ENCODE peak calls at places on chromosome 6, in nine cellular contexts. T, K, O, R, Q, H, A, P and W are unnamed samples.

GRCh38 chr6:84667252-84668213 is 96.9 kb downstream of the TBX18 start:
- DNase-seq in A (no peak), O (no peak), P (no peak), R (no peak), T (no peak), Q (no peak), K (no peak), H (no peak), W (no peak)

GRCh38 chr6:145815351-145815772 is 767 bp upstream of the FBXO30 start:
- DNase-seq in H (no peak), O (no peak), T (no peak), Q (peak), A (peak), K (no peak), P (peak), R (no peak), W (peak)

GRCh38 chr6:167761794-167762258 is 64.9 kb upstream of the AFDN start:
- DNase-seq in K (no peak), T (no peak), R (no peak), Q (no peak), H (no peak), A (no peak), O (no peak), P (no peak), W (no peak)

GRCh38 chr6:138161434-138162103 is at the start of gene ARFGEF3:
- DNase-seq in O (peak), R (peak), H (peak), A (peak), Q (peak), K (no peak), T (no peak), P (peak), W (peak)

GRCh38 chr6:34237316-34237721 is 646 bp downstream of the HMGA1 start:
- DNase-seq in K (no peak), Q (peak), O (peak), A (peak), P (no peak), T (peak), R (peak), H (peak), W (peak)

GRCh38 chr6:135568366-135568765 is 70.8 kb upstream of the AHI1 start:
- DNase-seq in O (no peak), T (no peak), H (peak), R (no peak), A (peak), K (no peak), P (no peak), Q (peak), W (peak)

GRCh38 chr6:52734072-52734471 is 29.2 kb downstream of the GSTA2 start:
- DNase-seq in R (no peak), H (no peak), A (no peak), K (no peak), P (no peak), O (no peak), T (no peak), Q (no peak), W (no peak)

GRCh38 chr6:31874836-31875572 is 3.8 kb downstream of the SLC44A4 start:
- DNase-seq in T (no peak), A (no peak), R (no peak), Q (no peak), K (no peak), H (no peak), O (peak), P (no peak), W (no peak)

GRCh38 chr6:71619836-71620235 is 266.5 kb upstream of the RIMS1 start:
- DNase-seq in A (no peak), P (no peak), R (no peak), K (no peak), H (no peak), Q (peak), T (no peak), O (no peak), W (no peak)

GRCh38 chr6:146154197-146154596 is 125.3 kb downstream of the GRM1 start:
- DNase-seq in O (no peak), Q (no peak), H (peak), R (peak), T (no peak), K (no peak), P (peak), A (no peak), W (no peak)

GRCh38 chr6:99285881-99286280 is 63.6 kb downstream of the FAXC start:
- DNase-seq in O (no peak), A (no peak), H (no peak), P (no peak), R (no peak), Q (no peak), K (no peak), T (no peak), W (no peak)

GRCh38 chr6:21594427-21595264 is 1.1 kb downstream of the SOX4 start:
- DNase-seq in K (no peak), P (peak), A (peak), T (peak), O (peak), R (peak), Q (peak), H (peak), W (peak)

GRCh38 chr6:123117145-123117908 is 121.3 kb downstream of the CLVS2 start:
- DNase-seq in P (no peak), T (no peak), A (peak), H (no peak), K (no peak), Q (no peak), O (peak), R (no peak), W (no peak)

GRCh38 chr6:128295670-128296069 is 224.7 kb downstream of the PTPRK start:
- DNase-seq in Q (no peak), O (peak), H (no peak), T (no peak), K (no peak), P (no peak), R (no peak), A (no peak), W (no peak)

GRCh38 chr6:151681426-151682059 is 125.9 kb upstream of the ESR1 start:
- DNase-seq in R (no peak), T (no peak), A (no peak), Q (peak), P (no peak), O (no peak), H (peak), K (no peak), W (peak)

GRCh38 chr6:87494761-87495422 is 22.1 kb downstream of the SLC35A1 start:
- DNase-seq in O (no peak), T (peak), K (no peak), Q (no peak), H (peak), P (no peak), A (no peak), R (no peak), W (no peak)

GRCh38 chr6:89047473-89047872 is 33.1 kb upstream of the PNRC1 start:
- DNase-seq in R (no peak), A (no peak), H (no peak), K (no peak), P (no peak), T (no peak), O (peak), Q (no peak), W (no peak)

GRCh38 chr6:47631248-47632196 is 66.9 kb upstream of the ADGRF4 start:
- DNase-seq in A (peak), O (peak), Q (peak), H (peak), R (peak), P (peak), K (peak), T (peak), W (peak)

GRCh38 chr6:31495580-31495979 is 2.4 kb upstream of the MICB start:
- DNase-seq in K (no peak), H (no peak), P (no peak), A (no peak), R (no peak), Q (peak), T (peak), O (peak), W (no peak)

GRCh38 chr6:36160147-36160760 is 29.9 kb downstream of the MAPK13 start:
- DNase-seq in Q (peak), R (no peak), A (no peak), K (no peak), H (no peak), T (no peak), P (no peak), O (no peak), W (no peak)

GRCh38 chr6:89347825-89348224 is 4.7 kb downstream of the UBE2J1 start:
- DNase-seq in K (no peak), H (no peak), A (no peak), P (no peak), Q (peak), O (no peak), R (no peak), T (no peak), W (peak)

GRCh38 chr6:67393356-67393755 is 1241.7 kb upstream of the ADGRB3 start:
- DNase-seq in K (no peak), A (no peak), P (no peak), T (no peak), R (no peak), H (no peak), Q (no peak), O (no peak), W (no peak)

GRCh38 chr6:160055813-160056212 is 65.8 kb upstream of the SLC22A1 start:
- DNase-seq in P (no peak), T (no peak), R (no peak), O (no peak), H (no peak), K (no peak), A (no peak), Q (no peak), W (no peak)

GRCh38 chr6:138456393-138456775 is 42.9 kb downstream of the NHSL1 start:
- DNase-seq in O (no peak), K (no peak), A (no peak), P (no peak), R (no peak), H (no peak), Q (no peak), T (no peak), W (no peak)

GRCh38 chr6:167751579-167752115 is 75.1 kb upstream of the AFDN start:
- DNase-seq in T (no peak), R (no peak), P (no peak), O (no peak), K (no peak), H (no peak), A (no peak), Q (no peak), W (no peak)

GRCh38 chr6:96059586-96059985 is 43.8 kb downstream of the FUT9 start:
- DNase-seq in P (no peak), R (no peak), T (no peak), A (no peak), H (no peak), Q (no peak), O (no peak), K (no peak), W (no peak)

GRCh38 chr6:111212625-111213024 is 125.3 kb downstream of the SLC16A10 start:
- DNase-seq in Q (no peak), K (no peak), R (no peak), O (no peak), T (no peak), A (no peak), P (no peak), H (no peak), W (no peak)

GRCh38 chr6:17867880-17868279 is 119.6 kb downstream of the KIF13A start:
- DNase-seq in A (peak), T (no peak), K (no peak), P (no peak), O (peak), R (no peak), Q (peak), H (no peak), W (no peak)

GRCh38 chr6:155455766-155456165 is at the start of gene NOX3:
- DNase-seq in K (no peak), R (peak), O (peak), P (peak), H (no peak), A (no peak), Q (no peak), T (no peak), W (no peak)

GRCh38 chr6:32318501-32318900 is 53.2 kb downstream of the TSBP1 start:
- DNase-seq in K (no peak), P (no peak), T (no peak), A (no peak), H (no peak), R (no peak), Q (no peak), O (no peak), W (no peak)

GRCh38 chr6:10695086-10695657 is 400 bp downstream of the PAK1IP1 start:
- DNase-seq in Q (peak), K (no peak), R (no peak), O (no peak), A (peak), H (peak), T (no peak), P (no peak), W (no peak)

GRCh38 chr6:37502703-37503485 is 3.2 kb upstream of the CCDC167 start:
- DNase-seq in P (no peak), R (no peak), H (no peak), A (no peak), T (peak), Q (no peak), K (no peak), O (no peak), W (no peak)

GRCh38 chr6:38773338-38773737 is 58.2 kb downstream of the DNAH8 start:
- DNase-seq in Q (no peak), K (peak), H (peak), O (peak), T (peak), R (peak), A (no peak), P (peak), W (peak)

GRCh38 chr6:123223461-123223860 is 227.4 kb downstream of the CLVS2 start:
- DNase-seq in P (no peak), K (no peak), O (no peak), H (no peak), Q (no peak), R (no peak), A (no peak), T (no peak), W (no peak)

GRCh38 chr6:131250121-131250520 is 114.9 kb downstream of the AKAP7 start:
- DNase-seq in Q (peak), O (peak), A (no peak), K (no peak), H (peak), P (peak), T (peak), R (peak), W (peak)

GRCh38 chr6:101195581-101195980 is 197.9 kb upstream of the GRIK2 start:
- DNase-seq in R (no peak), H (no peak), K (no peak), P (no peak), T (no peak), O (peak), A (no peak), Q (no peak), W (no peak)

GRCh38 chr6:161486326-161486725 is 212.5 kb upstream of the AGPAT4 start:
- DNase-seq in P (no peak), R (no peak), O (peak), A (peak), K (peak), Q (peak), T (no peak), H (no peak), W (peak)

GRCh38 chr6:13175759-13176158 is 152.6 kb downstream of the TBC1D7 start:
- DNase-seq in A (no peak), R (no peak), K (no peak), T (no peak), H (no peak), O (no peak), Q (no peak), P (peak), W (no peak)
- TF ChIP-seq EZH2phosphoT487 in A (no peak), R (no peak), K (no peak), T (no peak), H (no peak), O (no peak), Q (no peak), P (no peak), W (no peak)

GRCh38 chr6:7727951-7728854 is 2.3 kb downstream of the BMP6 start:
- DNase-seq in Q (peak), A (peak), K (no peak), T (peak), R (peak), H (peak), O (peak), P (peak), W (peak)
- TF ChIP-seq EZH2phosphoT487 in Q (no peak), A (peak), K (no peak), T (peak), R (no peak), H (no peak), O (no peak), P (peak), W (peak)

GRCh38 chr6:73180718-73181619 is 44.3 kb downstream of the KHDC1L start:
- DNase-seq in Q (peak), R (peak), P (peak), H (peak), T (peak), O (peak), A (peak), K (peak), W (peak)

GRCh38 chr6:73177221-73177944 is 47.9 kb downstream of the KHDC1L start:
- DNase-seq in A (no peak), K (no peak), H (no peak), R (no peak), P (no peak), Q (no peak), T (peak), O (no peak), W (no peak)

GRCh38 chr6:73176057-73176456 is 49.2 kb downstream of the KHDC1L start:
- DNase-seq in H (no peak), R (no peak), K (no peak), A (no peak), P (no peak), T (no peak), O (no peak), Q (no peak), W (no peak)

GRCh38 chr6:73182021-73182607 is 43.2 kb downstream of the KHDC1L start:
- DNase-seq in K (no peak), P (no peak), Q (no peak), A (no peak), O (no peak), R (no peak), T (no peak), H (peak), W (no peak)

DNA sequence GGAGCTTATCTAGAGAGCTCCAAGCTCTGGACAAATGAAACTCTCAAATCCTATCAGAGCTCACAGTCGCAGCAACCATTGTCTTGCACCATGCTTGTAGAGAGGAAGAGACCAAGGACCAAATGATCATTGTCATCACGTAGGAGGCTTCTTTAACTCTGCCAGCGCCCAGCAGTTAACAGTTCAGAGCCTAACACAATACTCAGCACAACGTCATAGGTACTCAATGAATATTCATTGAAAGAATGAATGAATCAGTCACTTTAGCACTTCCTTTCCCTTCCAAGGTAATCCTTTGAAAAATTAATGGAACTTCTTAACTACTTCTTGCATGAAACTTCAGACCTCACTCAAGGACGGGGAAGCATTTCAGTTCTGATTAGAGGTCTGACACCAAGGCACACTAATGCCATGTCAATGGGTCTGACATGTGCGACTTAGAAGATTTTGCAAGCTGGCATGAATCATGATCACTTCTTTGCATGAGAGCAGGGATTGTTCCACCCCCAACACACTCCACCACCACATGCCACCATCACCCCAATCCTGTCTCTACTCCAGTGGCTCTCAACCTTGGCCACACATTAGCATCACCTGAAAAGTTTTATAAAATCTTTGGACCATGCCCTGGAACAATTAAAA is 45.1 kb downstream of the KHDC1L start:
- DNase-seq in O (peak), T (no peak), A (no peak), H (no peak), K (no peak), P (no peak), R (no peak), Q (peak), W (no peak)
- TF ChIP-seq EZH2phosphoT487 in O (no peak), T (no peak), A (no peak), H (no peak), K (no peak), P (no peak), R (no peak), Q (no peak), W (no peak)

GRCh38 chr6:72643214-72643613 is 21.4 kb downstream of the KCNQ5 start:
- DNase-seq in H (no peak), T (no peak), O (no peak), Q (peak), A (no peak), K (no peak), P (no peak), R (no peak), W (no peak)
- TF ChIP-seq EZH2phosphoT487 in H (no peak), T (no peak), O (no peak), Q (no peak), A (no peak), K (no peak), P (no peak), R (no peak), W (no peak)

DNA sequence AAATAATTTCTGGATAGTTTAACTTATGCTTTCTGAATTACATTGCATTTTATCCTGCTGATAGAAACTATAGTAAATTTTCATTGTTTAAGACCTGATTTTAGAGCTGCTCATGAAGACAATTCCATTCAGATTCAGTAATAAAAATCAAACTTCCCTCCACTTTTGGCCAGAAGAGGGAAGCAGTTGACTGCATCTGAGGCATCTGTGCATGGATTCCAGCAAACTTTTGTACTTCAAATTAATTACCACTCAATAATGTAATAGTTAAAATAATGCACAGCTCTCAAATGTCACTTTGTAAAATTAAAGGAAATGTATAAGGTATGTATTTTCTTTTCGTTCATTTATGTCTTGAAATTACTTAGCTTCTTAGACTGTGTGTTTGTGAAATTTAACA is 64.2 kb upstream of the SLC35B3 start:
- DNase-seq in H (no peak), P (peak), Q (peak), O (peak), R (peak), T (peak), K (peak), A (peak), W (peak)
- TF ChIP-seq EZH2phosphoT487 in H (no peak), P (no peak), Q (no peak), O (no peak), R (no peak), T (no peak), K (no peak), A (no peak), W (no peak)

GRCh38 chr6:16322666-16323312 is 84.4 kb downstream of the GMPR start:
- DNase-seq in A (no peak), O (peak), Q (peak), T (peak), K (no peak), H (peak), P (peak), R (peak), W (peak)
- TF ChIP-seq EZH2phosphoT487 in A (no peak), O (no peak), Q (no peak), T (no peak), K (no peak), H (no peak), P (no peak), R (no peak), W (no peak)

DNA sequence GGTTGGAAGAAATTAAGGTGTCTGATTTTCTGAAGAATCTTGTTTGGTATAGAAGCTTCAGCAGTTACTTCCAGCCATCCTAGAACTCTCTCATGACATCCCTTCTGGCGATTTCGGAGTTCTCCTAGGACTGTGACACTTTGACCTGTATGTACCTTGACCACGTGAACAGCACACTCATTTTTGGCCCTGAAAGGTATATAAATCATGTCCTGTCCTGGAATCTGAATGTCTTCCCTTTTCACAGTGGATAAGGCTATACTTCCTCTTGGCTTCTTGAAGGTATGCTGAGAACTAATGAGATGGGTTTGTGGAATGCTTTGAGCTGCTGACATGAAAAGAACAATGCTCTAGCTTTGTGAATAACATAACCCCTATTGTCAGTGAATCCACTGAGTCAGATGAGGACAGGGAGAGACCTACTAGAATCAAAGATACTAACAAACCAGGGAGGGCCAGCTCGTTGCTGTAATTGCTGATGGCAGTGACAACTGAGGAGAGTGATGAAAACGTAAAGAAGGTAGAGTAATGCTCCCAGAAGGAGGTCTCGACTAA is 6.0 kb upstream of the ZDHHC14 start:
- DNase-seq in A (no peak), O (no peak), K (peak), Q (no peak), R (peak), P (peak), H (no peak), T (no peak), W (no peak)
- TF ChIP-seq EZH2phosphoT487 in A (no peak), O (no peak), K (no peak), Q (no peak), R (no peak), P (no peak), H (no peak), T (no peak), W (no peak)